ENCODE peak calls at places on chromosomes 2 and 18, in nine cellular contexts. A is ovary, H is gastrocnemius medialis, D is GM20000, L is progenitor cell of endocrine pancreas, P is GM13977, E is A549, B is RWPE1, N is adrenal gland. R is an unnamed sample.

GRCh38 chr2:61959381-61960293 is 54.2 kb downstream of the COMMD1 start:
- DNase-seq in A (no peak), H (no peak), D (no peak), L (no peak), P (no peak), E (peak), B (no peak), N (no peak), R (no peak)

GRCh38 chr2:18566145-18566544 is 5.7 kb upstream of the RDH14 start:
- DNase-seq in A (no peak), H (no peak), D (no peak), L (no peak), P (no peak), E (no peak), B (no peak), N (no peak), R (no peak)

GRCh38 chr18:21314721-21315120 is 72.7 kb downstream of the GREB1L start:
- DNase-seq in A (no peak), H (no peak), D (no peak), L (no peak), P (no peak), E (no peak), B (no peak), N (no peak), R (no peak)

GRCh38 chr2:72138921-72139381 is 8.7 kb downstream of the CYP26B1 start:
- DNase-seq in A (no peak), H (peak), D (no peak), L (no peak), P (no peak), E (no peak), B (no peak), N (peak), R (no peak)

GRCh38 chr2:133975676-133976428 is 278.0 kb upstream of the MGAT5 start:
- DNase-seq in A (no peak), H (no peak), D (no peak), L (no peak), P (no peak), E (no peak), B (no peak), N (no peak), R (peak)

GRCh38 chr2:112272669-112273068 is 2.7 kb upstream of the ZC3H6 start:
- DNase-seq in A (no peak), H (no peak), D (no peak), L (no peak), P (no peak), E (no peak), B (no peak), N (no peak), R (no peak)

GRCh38 chr18:73249030-73249429 is 381.2 kb upstream of the NETO1 start:
- DNase-seq in A (no peak), H (no peak), D (no peak), L (no peak), P (no peak), E (no peak), B (no peak), N (no peak), R (no peak)

GRCh38 chr2:219844756-219845155 is 217.3 kb downstream of the SLC4A3 start:
- DNase-seq in A (no peak), H (no peak), D (peak), L (no peak), P (peak), E (no peak), B (no peak), N (no peak), R (peak)

GRCh38 chr2:240839152-240840143 is 19.4 kb upstream of the KIF1A start:
- DNase-seq in A (no peak), H (no peak), D (no peak), L (no peak), P (no peak), E (no peak), B (no peak), N (no peak), R (no peak)

DNA sequence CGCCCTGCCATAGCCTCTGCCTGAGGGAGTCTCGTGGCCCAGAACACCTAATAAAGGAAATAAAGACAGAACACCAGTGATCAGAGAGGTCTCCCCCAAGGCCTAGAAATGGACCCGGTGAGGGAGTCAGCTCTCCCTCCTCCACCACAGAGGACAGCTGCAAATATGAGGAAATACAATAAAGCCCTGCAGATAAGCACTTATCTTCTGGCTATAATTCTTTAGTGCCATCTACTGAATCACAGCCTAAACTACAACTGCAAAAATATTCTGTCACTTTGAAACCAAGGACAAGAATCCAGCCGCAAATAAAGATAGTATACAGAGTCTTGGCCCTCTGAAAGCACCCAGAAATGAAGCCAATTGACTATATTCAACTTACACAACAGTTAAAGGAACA is 42.4 kb upstream of the TACR1 start:
- DNase-seq in A (no peak), H (no peak), D (no peak), L (no peak), P (no peak), E (peak), B (peak), N (no peak), R (peak)
- TF ChIP-seq CTCF in A (no peak), H (no peak), D (no peak), L (no peak), P (peak), E (no peak), B (peak), N (no peak), R (peak)

GRCh38 chr2:147331790-147332419 is 512.9 kb upstream of the ACVR2A start:
- DNase-seq in A (no peak), H (no peak), D (peak), L (no peak), P (peak), E (peak), B (peak), N (no peak), R (peak)
- TF ChIP-seq CTCF in A (no peak), H (peak), D (peak), L (peak), P (peak), E (no peak), B (peak), N (no peak), R (peak)

GRCh38 chr2:8191427-8191826 is 490.4 kb upstream of the ID2 start:
- DNase-seq in A (no peak), H (no peak), D (no peak), L (no peak), P (no peak), E (no peak), B (no peak), N (no peak), R (no peak)
- TF ChIP-seq CTCF in A (no peak), H (no peak), D (no peak), L (no peak), P (no peak), E (no peak), B (no peak), N (no peak), R (no peak)

GRCh38 chr18:47531759-47532158 is 280.3 kb upstream of the SKOR2 start:
- DNase-seq in A (no peak), H (no peak), D (no peak), L (no peak), P (peak), E (no peak), B (no peak), N (no peak), R (no peak)
- TF ChIP-seq CTCF in A (no peak), H (no peak), D (no peak), L (no peak), P (no peak), E (no peak), B (no peak), N (no peak), R (no peak)